ENCODE peak calls at places on chromosome 17, in seven cellular contexts. K is cardiac muscle cell; X is CD4-positive, alpha-beta T cell; N is osteocyte; C is HFF-Myc; O is thoracic aorta; F is glutamatergic neuron. Q is an unnamed sample.

GRCh38 chr17:35312790-35313711 is 60.4 kb downstream of the SLFN11 start:
- DNase-seq in K (peak), X (peak), N (no peak), C (peak), O (no peak), F (peak), Q (peak)

GRCh38 chr17:37131064-37131463 is 182.3 kb downstream of the AATF start:
- DNase-seq in K (peak), X (no peak), N (no peak), C (peak), O (no peak), F (no peak), Q (no peak)

GRCh38 chr17:4908301-4908700 is 5.4 kb upstream of the CHRNE start:
- DNase-seq in K (no peak), X (no peak), N (no peak), C (no peak), O (no peak), F (peak), Q (peak)

GRCh38 chr17:68515238-68515637 is 3.0 kb downstream of the PRKAR1A start:
- DNase-seq in K (peak), X (no peak), N (no peak), C (no peak), O (no peak), F (no peak), Q (no peak)

GRCh38 chr17:14307560-14308024 is 6.7 kb downstream of the HS3ST3B1 start:
- DNase-seq in K (peak), X (no peak), N (no peak), C (no peak), O (no peak), F (no peak), Q (no peak)

GRCh38 chr17:5826384-5826783 is 242.1 kb upstream of the NLRP1 start:
- DNase-seq in K (no peak), X (no peak), N (no peak), C (no peak), O (no peak), F (no peak), Q (no peak)

GRCh38 chr17:81239714-81240555 is 817 bp downstream of the NDUFAF8 start:
- DNase-seq in K (no peak), X (peak), N (no peak), C (no peak), O (no peak), F (peak), Q (no peak)

GRCh38 chr17:17837380-17837821 is 615 bp upstream of the SREBF1 start:
- DNase-seq in K (peak), X (no peak), N (no peak), C (no peak), O (no peak), F (no peak), Q (no peak)

GRCh38 chr17:36824678-36825091 is 112.6 kb upstream of the LHX1 start:
- DNase-seq in K (peak), X (no peak), N (no peak), C (peak), O (no peak), F (no peak), Q (no peak)

GRCh38 chr17:15996322-15996721 is 3.2 kb downstream of the ZSWIM7 start:
- DNase-seq in K (no peak), X (no peak), N (no peak), C (no peak), O (no peak), F (no peak), Q (no peak)

GRCh38 chr17:10618202-10618635 is 38.9 kb downstream of the MYH3 start:
- DNase-seq in K (peak), X (peak), N (peak), C (peak), O (no peak), F (peak), Q (peak)

GRCh38 chr17:5680766-5681165 is 96.5 kb upstream of the NLRP1 start:
- DNase-seq in K (no peak), X (no peak), N (no peak), C (no peak), O (no peak), F (no peak), Q (no peak)

GRCh38 chr17:80287806-80288579 is 27.3 kb downstream of the RNF213 start:
- DNase-seq in K (no peak), X (no peak), N (no peak), C (no peak), O (no peak), F (no peak), Q (no peak)

GRCh38 chr17:79835470-79835899 is 3.8 kb downstream of the CBX4 start:
- DNase-seq in K (no peak), X (no peak), N (no peak), C (no peak), O (no peak), F (peak), Q (no peak)

GRCh38 chr17:12959441-12959840 is 58.4 kb downstream of the ELAC2 start:
- DNase-seq in K (peak), X (no peak), N (no peak), C (no peak), O (no peak), F (no peak), Q (no peak)

GRCh38 chr17:79053251-79053925 is 21.2 kb upstream of the ENGASE start:
- DNase-seq in K (no peak), X (no peak), N (no peak), C (no peak), O (no peak), F (no peak), Q (no peak)

GRCh38 chr17:36600936-36601302 is 464 bp upstream of the MRM1 start:
- DNase-seq in K (no peak), X (peak), N (no peak), C (no peak), O (no peak), F (no peak), Q (no peak)

GRCh38 chr17:70563301-70563820 is 394.0 kb downstream of the KCNJ2 start:
- DNase-seq in K (no peak), X (no peak), N (no peak), C (no peak), O (no peak), F (no peak), Q (no peak)

GRCh38 chr17:1592751-1593629 is 30.4 kb upstream of the PITPNA start:
- DNase-seq in K (no peak), X (no peak), N (no peak), C (no peak), O (no peak), F (no peak), Q (no peak)

GRCh38 chr17:80673152-80673920 is 128.7 kb downstream of the RPTOR start:
- DNase-seq in K (peak), X (no peak), N (no peak), C (no peak), O (no peak), F (no peak), Q (peak)

GRCh38 chr17:44924107-44924544 is 8.8 kb upstream of the GFAP start:
- DNase-seq in K (no peak), X (no peak), N (no peak), C (no peak), O (no peak), F (no peak), Q (no peak)

GRCh38 chr17:34579017-34579946 is at the start of gene TMEM132E:
- DNase-seq in K (peak), X (no peak), N (no peak), C (no peak), O (peak), F (peak), Q (no peak)

GRCh38 chr17:45702666-45703266 is 81.4 kb upstream of the CRHR1 start:
- DNase-seq in K (peak), X (no peak), N (no peak), C (no peak), O (no peak), F (no peak), Q (no peak)

GRCh38 chr17:45022655-45023339 is 28.6 kb downstream of the DCAKD start:
- DNase-seq in K (no peak), X (no peak), N (no peak), C (no peak), O (no peak), F (peak), Q (no peak)

GRCh38 chr17:41178341-41178740 is 320 bp upstream of the KRTAP4-2 start:
- DNase-seq in K (no peak), X (no peak), N (no peak), C (no peak), O (no peak), F (no peak), Q (no peak)

GRCh38 chr17:12024332-12024731 is 3.7 kb downstream of the MAP2K4 start:
- DNase-seq in K (peak), X (no peak), N (no peak), C (no peak), O (no peak), F (no peak), Q (no peak)

GRCh38 chr17:43477832-43478634 is 5.7 kb upstream of the DHX8 start:
- DNase-seq in K (no peak), X (no peak), N (no peak), C (no peak), O (no peak), F (peak), Q (no peak)

GRCh38 chr17:63830904-63831491 is 3.5 kb upstream of the FTSJ3 start:
- DNase-seq in K (no peak), X (no peak), N (no peak), C (no peak), O (no peak), F (no peak), Q (no peak)

GRCh38 chr17:32876414-32877163 is at the start of gene MYO1D:
- DNase-seq in K (no peak), X (peak), N (peak), C (no peak), O (no peak), F (peak), Q (peak)

GRCh38 chr17:3594056-3594810 is 15.0 kb downstream of the TRPV1 start:
- DNase-seq in K (peak), X (no peak), N (no peak), C (peak), O (no peak), F (no peak), Q (no peak)

GRCh38 chr17:7823581-7824001 is 10.4 kb upstream of the KDM6B start:
- DNase-seq in K (no peak), X (no peak), N (no peak), C (no peak), O (no peak), F (no peak), Q (no peak)

GRCh38 chr17:7824021-7824924 is 9.7 kb upstream of the KDM6B start:
- DNase-seq in K (no peak), X (no peak), N (no peak), C (no peak), O (no peak), F (no peak), Q (no peak)

GRCh38 chr17:7820231-7820630 is 13.8 kb upstream of the KDM6B start:
- DNase-seq in K (no peak), X (no peak), N (no peak), C (no peak), O (no peak), F (no peak), Q (no peak)

GRCh38 chr17:7822126-7822525 is 11.9 kb upstream of the KDM6B start:
- DNase-seq in K (no peak), X (no peak), N (no peak), C (no peak), O (no peak), F (no peak), Q (no peak)

DNA sequence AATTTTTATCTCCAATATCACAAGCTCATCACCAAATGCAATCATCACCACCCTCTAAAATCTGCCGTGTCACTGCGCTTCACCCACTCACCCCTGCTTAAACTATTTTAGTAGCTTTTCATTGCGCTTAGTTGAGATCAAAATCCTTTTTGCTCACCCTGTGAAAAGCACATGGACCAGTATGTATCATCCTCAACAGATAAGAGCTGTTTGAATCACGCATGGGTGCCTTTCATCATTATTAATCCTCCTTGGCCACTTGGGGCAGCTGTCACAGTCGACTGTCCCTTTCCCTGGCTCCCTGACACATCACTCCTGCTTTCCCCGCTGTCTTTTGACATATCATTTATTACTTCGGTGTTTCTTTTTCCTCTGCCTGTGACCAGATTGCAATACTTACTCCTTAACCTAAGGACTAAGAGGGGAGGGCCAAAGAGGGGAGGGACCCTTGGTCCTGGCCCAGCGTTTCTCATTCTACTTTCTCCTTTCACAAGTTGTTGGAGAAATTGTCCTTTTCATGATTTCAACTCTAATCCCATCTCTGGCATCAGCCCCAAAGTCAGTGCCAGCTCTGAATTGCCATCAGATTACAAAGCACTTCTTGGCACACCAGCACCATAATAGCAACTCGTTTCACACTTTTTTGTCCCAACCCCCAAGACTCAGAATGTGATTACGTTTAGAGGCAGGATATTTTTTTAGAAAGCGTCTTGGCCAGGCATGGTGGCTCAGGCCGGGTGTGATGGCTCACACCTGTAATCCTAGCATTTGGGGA is 8.6 kb upstream of the KDM6B start:
- DNase-seq in K (peak), X (no peak), N (no peak), C (no peak), O (no peak), F (no peak), Q (no peak)
- TF ChIP-seq CTCF in K (no peak), X (no peak), N (no peak), C (no peak), O (no peak), F (no peak), Q (peak)

GRCh38 chr17:57944796-57945362 is 10.3 kb downstream of the CUEDC1 start:
- DNase-seq in K (peak), X (no peak), N (no peak), C (no peak), O (no peak), F (no peak), Q (no peak)

GRCh38 chr17:57946798-57947358 is 8.3 kb downstream of the CUEDC1 start:
- DNase-seq in K (peak), X (no peak), N (no peak), C (no peak), O (no peak), F (no peak), Q (no peak)

GRCh38 chr17:57947369-57947768 is 7.8 kb downstream of the CUEDC1 start:
- DNase-seq in K (no peak), X (no peak), N (no peak), C (no peak), O (no peak), F (no peak), Q (no peak)

GRCh38 chr17:57948169-57948554 is 7.0 kb downstream of the CUEDC1 start:
- DNase-seq in K (no peak), X (no peak), N (no peak), C (no peak), O (no peak), F (no peak), Q (no peak)

DNA sequence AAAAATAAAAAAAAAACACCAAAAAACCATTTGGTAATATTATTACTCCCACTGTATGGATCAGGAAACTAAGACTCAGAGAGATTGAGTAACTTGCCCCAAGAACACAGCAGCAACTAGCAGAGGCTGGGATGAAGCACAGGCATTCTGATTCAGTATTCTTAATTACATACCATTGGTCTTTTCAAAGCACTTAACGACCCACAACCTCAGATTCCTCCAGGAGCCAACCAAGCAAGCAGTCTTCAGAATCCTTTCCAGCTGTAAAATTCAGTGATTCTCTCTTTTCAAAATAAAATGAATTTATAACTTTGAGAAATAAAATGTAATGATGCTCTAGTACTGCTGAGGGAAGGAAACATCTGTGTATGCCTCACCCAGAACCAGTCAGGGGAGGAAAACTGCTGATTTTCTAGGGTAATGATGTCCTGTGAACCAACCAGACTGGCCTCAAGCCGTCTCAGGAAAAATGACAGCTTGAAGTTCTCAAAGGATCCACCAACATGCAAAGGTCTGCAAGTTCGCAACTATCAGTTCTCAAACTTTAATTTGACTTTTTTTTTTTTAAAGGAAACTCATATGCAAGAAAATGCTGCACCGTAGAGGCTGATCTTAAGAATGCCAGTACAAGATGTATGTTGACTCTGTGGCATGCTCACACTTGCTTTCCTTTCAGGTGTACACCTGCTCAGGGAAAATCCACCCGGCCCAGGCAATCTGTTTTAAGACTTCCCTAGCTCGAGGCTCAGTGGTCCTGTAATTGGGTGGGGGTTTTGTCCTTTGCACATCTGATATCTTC is 9.0 kb downstream of the CUEDC1 start:
- DNase-seq in K (peak), X (no peak), N (no peak), C (no peak), O (no peak), F (no peak), Q (no peak)
- TF ChIP-seq CTCF in K (no peak), X (no peak), N (no peak), C (no peak), O (no peak), F (no peak), Q (no peak)

GRCh38 chr17:58141505-58141904 is 6.7 kb upstream of the OR4D1 start:
- DNase-seq in K (no peak), X (no peak), N (no peak), C (no peak), O (no peak), F (no peak), Q (no peak)

GRCh38 chr17:58136669-58137279 is 11.4 kb upstream of the OR4D1 start:
- DNase-seq in K (peak), X (no peak), N (no peak), C (no peak), O (no peak), F (no peak), Q (no peak)
- TF ChIP-seq CTCF in K (peak), X (no peak), N (peak), C (peak), O (no peak), F (no peak), Q (peak)

GRCh38 chr17:77957869-77958715 is at the start of gene TNRC6C:
- DNase-seq in K (peak), X (peak), N (peak), C (peak), O (peak), F (peak), Q (peak)
- TF ChIP-seq CTCF in K (peak), X (no peak), N (no peak), C (no peak), O (no peak), F (peak), Q (no peak)

GRCh38 chr17:74749262-74750038 is 1.0 kb downstream of the NHERF1 start:
- DNase-seq in K (no peak), X (peak), N (no peak), C (no peak), O (no peak), F (no peak), Q (no peak)

GRCh38 chr17:74750039-74750326 is 1.6 kb downstream of the NHERF1 start:
- DNase-seq in K (no peak), X (no peak), N (no peak), C (no peak), O (no peak), F (no peak), Q (no peak)

GRCh38 chr17:74746922-74747321 is 1.5 kb upstream of the NHERF1 start:
- DNase-seq in K (peak), X (no peak), N (no peak), C (no peak), O (no peak), F (no peak), Q (no peak)

GRCh38 chr17:74748529-74749261 is at the start of gene NHERF1:
- DNase-seq in K (peak), X (peak), N (peak), C (peak), O (peak), F (peak), Q (peak)

DNA sequence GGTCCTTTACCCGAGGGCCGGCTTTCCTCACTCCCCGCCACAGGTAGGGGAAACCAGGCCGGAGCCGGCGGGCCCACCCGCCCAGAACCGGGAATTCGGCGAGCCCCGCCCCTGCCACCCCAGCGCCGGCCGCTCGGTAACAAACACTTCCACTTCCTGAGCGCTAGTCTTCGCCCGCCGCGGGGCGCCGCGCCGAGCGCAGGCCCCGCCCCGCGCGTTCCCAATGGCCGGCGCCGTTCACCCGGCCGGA is 224 bp upstream of the NHERF1 start:
- DNase-seq in K (no peak), X (no peak), N (no peak), C (no peak), O (no peak), F (no peak), Q (no peak)
- TF ChIP-seq CTCF in K (no peak), X (no peak), N (peak), C (no peak), O (peak), F (no peak), Q (no peak)

DNA sequence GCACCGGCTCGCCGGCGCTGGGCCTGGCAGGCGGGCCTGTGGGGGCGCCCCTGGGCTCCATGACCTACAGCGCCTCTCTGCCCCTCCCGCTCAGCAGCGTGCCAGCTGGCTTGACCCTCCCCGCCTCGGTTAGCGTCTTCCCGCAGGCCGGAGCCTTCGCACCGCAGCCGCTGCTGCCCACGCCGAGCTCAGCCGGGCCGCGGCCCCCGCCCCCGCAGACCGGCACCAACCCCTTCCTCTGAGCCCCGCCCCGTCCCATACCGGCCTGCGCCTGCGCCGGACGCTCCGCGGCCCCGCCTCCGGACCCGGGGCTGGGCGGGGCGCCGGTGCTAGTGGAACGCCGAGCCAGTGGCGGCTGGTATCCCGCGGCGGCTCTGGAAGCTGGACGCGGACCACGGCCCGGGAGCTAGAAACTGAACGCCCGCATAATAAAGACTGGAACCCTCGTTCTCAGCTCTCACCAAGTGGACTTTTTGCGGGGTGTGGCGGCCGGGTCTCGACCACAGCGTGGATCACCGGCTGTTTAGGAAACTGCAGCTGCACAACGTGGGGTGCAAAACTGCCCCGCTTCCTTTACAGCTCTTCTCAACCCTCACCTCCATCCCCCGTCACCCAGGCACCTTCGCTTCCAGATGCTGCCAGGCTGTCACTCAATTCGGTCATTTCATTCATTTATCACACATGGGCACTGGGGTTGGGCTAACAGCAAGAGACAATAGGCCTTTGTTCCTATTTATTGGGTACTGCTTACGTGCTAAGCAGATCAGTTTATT is 4.9 kb upstream of the SPATA20 start:
- DNase-seq in K (peak), X (peak), N (peak), C (no peak), O (no peak), F (peak), Q (peak)
- TF ChIP-seq CTCF in K (peak), X (peak), N (peak), C (peak), O (no peak), F (no peak), Q (no peak)